ENCODE peak calls at places on chromosomes 12 and 14, in ten cellular contexts. One of them, this sample, is unnamed.

GRCh38 chr14:34258318-34258717 is 203.7 kb downstream of the SPTSSA start:
- DNase-seq in HepG2: no peak
- DNase-seq in pancreas: no peak
- DNase-seq in adrenal gland: no peak
- DNase-seq in transverse colon: no peak
- DNase-seq in heart right ventricle: no peak
- DNase-seq in psoas muscle: no peak
- DNase-seq in CD8-positive, alpha-beta T cell: no peak
- DNase-seq in AG04450: no peak
- DNase-seq in CD8-positive, alpha-beta memory T cell: no peak
- DNase-seq in this sample: no peak

GRCh38 chr12:47820631-47821345 is 1.1 kb upstream of the HDAC7 start:
- DNase-seq in HepG2: peak; percentile 88
- DNase-seq in pancreas: peak; percentile 69
- DNase-seq in adrenal gland: peak; percentile 95
- DNase-seq in transverse colon: peak; percentile 74
- DNase-seq in heart right ventricle: peak; percentile 74
- DNase-seq in psoas muscle: peak; percentile 91
- DNase-seq in CD8-positive, alpha-beta T cell: no peak
- DNase-seq in AG04450: peak; percentile 88
- DNase-seq in CD8-positive, alpha-beta memory T cell: no peak
- DNase-seq in this sample: no peak

GRCh38 chr14:23933108-23933507 is 20.5 kb upstream of the DHRS4 start:
- DNase-seq in HepG2: no peak
- DNase-seq in pancreas: no peak
- DNase-seq in adrenal gland: no peak
- DNase-seq in transverse colon: no peak
- DNase-seq in heart right ventricle: no peak
- DNase-seq in psoas muscle: no peak
- DNase-seq in CD8-positive, alpha-beta T cell: no peak
- DNase-seq in AG04450: no peak
- DNase-seq in CD8-positive, alpha-beta memory T cell: no peak
- DNase-seq in this sample: no peak

GRCh38 chr14:104734051-104734587 is 10.1 kb downstream of the ADSS1 start:
- DNase-seq in HepG2: no peak
- DNase-seq in pancreas: no peak
- DNase-seq in adrenal gland: no peak
- DNase-seq in transverse colon: no peak
- DNase-seq in heart right ventricle: peak; percentile 14
- DNase-seq in psoas muscle: peak; percentile 56
- DNase-seq in CD8-positive, alpha-beta T cell: no peak
- DNase-seq in AG04450: no peak
- DNase-seq in CD8-positive, alpha-beta memory T cell: no peak
- DNase-seq in this sample: no peak

GRCh38 chr14:81004575-81004974 is 49.2 kb downstream of the TSHR start:
- DNase-seq in HepG2: no peak
- DNase-seq in pancreas: no peak
- DNase-seq in adrenal gland: no peak
- DNase-seq in transverse colon: no peak
- DNase-seq in heart right ventricle: no peak
- DNase-seq in psoas muscle: no peak
- DNase-seq in CD8-positive, alpha-beta T cell: no peak
- DNase-seq in AG04450: no peak
- DNase-seq in CD8-positive, alpha-beta memory T cell: no peak
- DNase-seq in this sample: no peak

GRCh38 chr12:28253175-28253641 is 63.0 kb downstream of the CCDC91 start:
- DNase-seq in HepG2: no peak
- DNase-seq in pancreas: no peak
- DNase-seq in adrenal gland: no peak
- DNase-seq in transverse colon: no peak
- DNase-seq in heart right ventricle: no peak
- DNase-seq in psoas muscle: no peak
- DNase-seq in CD8-positive, alpha-beta T cell: no peak
- DNase-seq in AG04450: no peak
- DNase-seq in CD8-positive, alpha-beta memory T cell: no peak
- DNase-seq in this sample: peak; percentile 42

GRCh38 chr12:25089738-25090137 is 105.2 kb downstream of the DNAI7 start:
- DNase-seq in HepG2: no peak
- DNase-seq in pancreas: no peak
- DNase-seq in adrenal gland: no peak
- DNase-seq in transverse colon: no peak
- DNase-seq in heart right ventricle: no peak
- DNase-seq in psoas muscle: no peak
- DNase-seq in CD8-positive, alpha-beta T cell: no peak
- DNase-seq in AG04450: no peak
- DNase-seq in CD8-positive, alpha-beta memory T cell: no peak
- DNase-seq in this sample: no peak

GRCh38 chr12:1978078-1978477 is 26.2 kb downstream of the DCP1B start:
- DNase-seq in HepG2: no peak
- DNase-seq in pancreas: no peak
- DNase-seq in adrenal gland: no peak
- DNase-seq in transverse colon: no peak
- DNase-seq in heart right ventricle: no peak
- DNase-seq in psoas muscle: no peak
- DNase-seq in CD8-positive, alpha-beta T cell: no peak
- DNase-seq in AG04450: no peak
- DNase-seq in CD8-positive, alpha-beta memory T cell: no peak
- DNase-seq in this sample: no peak

GRCh38 chr14:60328588-60328987 is 79.6 kb downstream of the PPM1A start:
- DNase-seq in HepG2: no peak
- DNase-seq in pancreas: no peak
- DNase-seq in adrenal gland: no peak
- DNase-seq in transverse colon: no peak
- DNase-seq in heart right ventricle: no peak
- DNase-seq in psoas muscle: no peak
- DNase-seq in CD8-positive, alpha-beta T cell: no peak
- DNase-seq in AG04450: no peak
- DNase-seq in CD8-positive, alpha-beta memory T cell: no peak
- DNase-seq in this sample: no peak

GRCh38 chr14:60331201-60332045 is 82.4 kb downstream of the PPM1A start:
- DNase-seq in HepG2: peak; percentile 54
- DNase-seq in pancreas: peak; percentile 74
- DNase-seq in adrenal gland: peak; percentile 78
- DNase-seq in transverse colon: peak; percentile 74
- DNase-seq in heart right ventricle: peak; percentile 49
- DNase-seq in psoas muscle: peak; percentile 74
- DNase-seq in CD8-positive, alpha-beta T cell: peak; percentile 84
- DNase-seq in AG04450: no peak
- DNase-seq in CD8-positive, alpha-beta memory T cell: peak; percentile 80
- DNase-seq in this sample: peak; percentile 53

GRCh38 chr14:60324837-60325236 is 75.8 kb downstream of the PPM1A start:
- DNase-seq in HepG2: no peak
- DNase-seq in pancreas: no peak
- DNase-seq in adrenal gland: no peak
- DNase-seq in transverse colon: no peak
- DNase-seq in heart right ventricle: no peak
- DNase-seq in psoas muscle: no peak
- DNase-seq in CD8-positive, alpha-beta T cell: no peak
- DNase-seq in AG04450: no peak
- DNase-seq in CD8-positive, alpha-beta memory T cell: no peak
- DNase-seq in this sample: no peak

GRCh38 chr14:60326274-60326673 is 77.3 kb downstream of the PPM1A start:
- DNase-seq in HepG2: no peak
- DNase-seq in pancreas: no peak
- DNase-seq in adrenal gland: no peak
- DNase-seq in transverse colon: no peak
- DNase-seq in heart right ventricle: no peak
- DNase-seq in psoas muscle: no peak
- DNase-seq in CD8-positive, alpha-beta T cell: no peak
- DNase-seq in AG04450: no peak
- DNase-seq in CD8-positive, alpha-beta memory T cell: no peak
- DNase-seq in this sample: no peak

DNA sequence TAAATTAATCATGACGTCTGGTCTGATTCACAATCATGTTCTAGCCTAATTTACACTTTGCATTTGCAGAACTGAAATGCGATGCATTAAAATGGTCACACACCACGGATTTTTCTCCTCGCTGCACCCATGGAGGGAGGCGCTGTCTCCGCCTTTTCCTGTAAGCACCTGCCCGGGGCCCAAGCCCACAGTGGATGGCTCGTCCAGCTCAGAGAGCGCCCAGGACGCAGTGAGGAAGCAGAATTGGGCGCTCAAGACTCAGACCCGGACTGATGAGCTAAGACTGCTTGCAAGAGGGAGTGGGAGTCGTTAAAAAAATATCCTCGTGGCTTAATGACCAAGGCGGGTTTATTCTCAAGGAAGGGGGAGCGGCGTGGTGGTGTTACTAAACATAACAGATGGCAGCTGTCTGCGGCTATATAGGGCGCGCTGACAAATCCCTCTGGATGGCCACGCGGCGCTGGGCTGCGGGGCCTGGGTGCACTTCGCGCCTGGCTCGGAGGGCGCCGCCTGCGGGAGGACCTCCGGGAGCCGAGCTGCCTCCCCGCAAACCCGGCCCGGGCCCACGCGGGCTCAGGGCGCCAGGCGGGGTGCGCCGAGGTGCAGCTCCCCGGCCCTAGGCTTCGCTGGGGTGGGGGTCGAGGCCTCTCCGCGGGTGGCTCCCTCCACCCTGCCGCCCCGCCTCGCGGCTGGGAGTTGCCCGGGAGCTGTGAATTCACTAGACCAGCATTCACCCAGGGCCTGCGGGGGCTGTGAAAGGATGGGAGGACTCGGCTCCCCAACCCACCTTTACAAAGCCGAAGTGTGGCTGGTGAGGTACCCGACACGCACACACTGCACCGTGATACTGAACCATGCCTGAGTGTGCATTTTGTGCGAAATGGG is 78.7 kb downstream of the PPM1A start:
- DNase-seq in HepG2: no peak
- DNase-seq in pancreas: peak; percentile 69
- DNase-seq in adrenal gland: no peak
- DNase-seq in transverse colon: peak; percentile 60
- DNase-seq in heart right ventricle: peak; percentile 23
- DNase-seq in psoas muscle: peak; percentile 85
- DNase-seq in CD8-positive, alpha-beta T cell: peak; percentile 58
- DNase-seq in AG04450: no peak
- DNase-seq in CD8-positive, alpha-beta memory T cell: peak; percentile 49
- DNase-seq in this sample: peak; percentile 43
- H3K4me3 ChIP-seq in HepG2: no peak overlapping the region
- H3K4me3 ChIP-seq in pancreas: peak overlapping the region; percentile 55
- H3K4me3 ChIP-seq in adrenal gland: no peak overlapping the region
- H3K4me3 ChIP-seq in transverse colon: peak overlapping the region; percentile 22
- H3K4me3 ChIP-seq in heart right ventricle: peak overlapping the region; percentile 3
- H3K4me3 ChIP-seq in psoas muscle: peak overlapping the region; percentile 53
- H3K4me3 ChIP-seq in CD8-positive, alpha-beta T cell: peak overlapping the region; percentile 44
- H3K4me3 ChIP-seq in AG04450: peak overlapping the region; percentile 27
- H3K4me3 ChIP-seq in CD8-positive, alpha-beta memory T cell: peak overlapping the region; percentile 68
- H3K4me3 ChIP-seq in this sample: peak overlapping the region; percentile 50

GRCh38 chr12:75959506-75959905 is 72.1 kb downstream of the PHLDA1 start:
- DNase-seq in HepG2: no peak
- DNase-seq in pancreas: no peak
- DNase-seq in adrenal gland: no peak
- DNase-seq in transverse colon: no peak
- DNase-seq in heart right ventricle: no peak
- DNase-seq in psoas muscle: no peak
- DNase-seq in CD8-positive, alpha-beta T cell: no peak
- DNase-seq in AG04450: no peak
- DNase-seq in CD8-positive, alpha-beta memory T cell: no peak
- DNase-seq in this sample: no peak
- H3K27ac ChIP-seq in HepG2: no peak overlapping the region
- H3K27ac ChIP-seq in pancreas: peak overlapping the region; percentile 75
- H3K27ac ChIP-seq in adrenal gland: no peak overlapping the region
- H3K27ac ChIP-seq in transverse colon: peak overlapping the region; percentile 10
- H3K27ac ChIP-seq in heart right ventricle: no peak overlapping the region
- H3K27ac ChIP-seq in psoas muscle: no peak overlapping the region
- H3K27ac ChIP-seq in CD8-positive, alpha-beta T cell: no peak overlapping the region
- H3K27ac ChIP-seq in AG04450: no peak overlapping the region
- H3K27ac ChIP-seq in CD8-positive, alpha-beta memory T cell: no peak overlapping the region
- H3K27ac ChIP-seq in this sample: no peak overlapping the region

GRCh38 chr12:21697829-21698630 is 40.4 kb upstream of the LDHB start:
- DNase-seq in HepG2: peak; percentile 7
- DNase-seq in pancreas: no peak
- DNase-seq in adrenal gland: no peak
- DNase-seq in transverse colon: no peak
- DNase-seq in heart right ventricle: no peak
- DNase-seq in psoas muscle: no peak
- DNase-seq in CD8-positive, alpha-beta T cell: no peak
- DNase-seq in AG04450: peak; percentile 11
- DNase-seq in CD8-positive, alpha-beta memory T cell: no peak
- DNase-seq in this sample: no peak
- H3K9me3 ChIP-seq in HepG2: no peaks in the 10 kb centered on the region
- H3K9me3 ChIP-seq in pancreas: no peaks in the 10 kb centered on the region
- H3K9me3 ChIP-seq in adrenal gland: no peaks in the 10 kb centered on the region
- H3K9me3 ChIP-seq in transverse colon: no peaks in the 10 kb centered on the region
- H3K9me3 ChIP-seq in heart right ventricle: no peaks in the 10 kb centered on the region
- H3K9me3 ChIP-seq in psoas muscle: no peaks in the 10 kb centered on the region
- H3K9me3 ChIP-seq in CD8-positive, alpha-beta T cell: no peaks in the 10 kb centered on the region
- H3K9me3 ChIP-seq in AG04450: no peaks in the 10 kb centered on the region
- H3K9me3 ChIP-seq in CD8-positive, alpha-beta memory T cell: no peaks in the 10 kb centered on the region
- H3K9me3 ChIP-seq in this sample: no peaks in the 10 kb centered on the region

GRCh38 chr14:64704743-64705405 is 650 bp downstream of the PLEKHG3 start:
- DNase-seq in HepG2: no peak
- DNase-seq in pancreas: peak; percentile 71
- DNase-seq in adrenal gland: no peak
- DNase-seq in transverse colon: peak; percentile 50
- DNase-seq in heart right ventricle: peak; percentile 49
- DNase-seq in psoas muscle: no peak
- DNase-seq in CD8-positive, alpha-beta T cell: no peak
- DNase-seq in AG04450: no peak
- DNase-seq in CD8-positive, alpha-beta memory T cell: no peak
- DNase-seq in this sample: peak; percentile 5

GRCh38 chr14:64701660-64702059 is 2.6 kb upstream of the PLEKHG3 start:
- DNase-seq in HepG2: no peak
- DNase-seq in pancreas: no peak
- DNase-seq in adrenal gland: no peak
- DNase-seq in transverse colon: no peak
- DNase-seq in heart right ventricle: no peak
- DNase-seq in psoas muscle: no peak
- DNase-seq in CD8-positive, alpha-beta T cell: no peak
- DNase-seq in AG04450: no peak
- DNase-seq in CD8-positive, alpha-beta memory T cell: no peak
- DNase-seq in this sample: no peak

GRCh38 chr14:64702493-64703392 is 1.5 kb upstream of the PLEKHG3 start:
- DNase-seq in HepG2: no peak
- DNase-seq in pancreas: peak; percentile 73
- DNase-seq in adrenal gland: no peak
- DNase-seq in transverse colon: peak; percentile 81
- DNase-seq in heart right ventricle: peak; percentile 20
- DNase-seq in psoas muscle: no peak
- DNase-seq in CD8-positive, alpha-beta T cell: no peak
- DNase-seq in AG04450: no peak
- DNase-seq in CD8-positive, alpha-beta memory T cell: no peak
- DNase-seq in this sample: peak; percentile 19

GRCh38 chr14:64704145-64704742 is at the start of gene PLEKHG3:
- DNase-seq in HepG2: peak; percentile 59
- DNase-seq in pancreas: peak; percentile 90
- DNase-seq in adrenal gland: peak; percentile 65
- DNase-seq in transverse colon: peak; percentile 90
- DNase-seq in heart right ventricle: peak; percentile 85
- DNase-seq in psoas muscle: peak; percentile 82
- DNase-seq in CD8-positive, alpha-beta T cell: no peak
- DNase-seq in AG04450: peak; percentile 26
- DNase-seq in CD8-positive, alpha-beta memory T cell: peak; percentile 57
- DNase-seq in this sample: no peak

DNA sequence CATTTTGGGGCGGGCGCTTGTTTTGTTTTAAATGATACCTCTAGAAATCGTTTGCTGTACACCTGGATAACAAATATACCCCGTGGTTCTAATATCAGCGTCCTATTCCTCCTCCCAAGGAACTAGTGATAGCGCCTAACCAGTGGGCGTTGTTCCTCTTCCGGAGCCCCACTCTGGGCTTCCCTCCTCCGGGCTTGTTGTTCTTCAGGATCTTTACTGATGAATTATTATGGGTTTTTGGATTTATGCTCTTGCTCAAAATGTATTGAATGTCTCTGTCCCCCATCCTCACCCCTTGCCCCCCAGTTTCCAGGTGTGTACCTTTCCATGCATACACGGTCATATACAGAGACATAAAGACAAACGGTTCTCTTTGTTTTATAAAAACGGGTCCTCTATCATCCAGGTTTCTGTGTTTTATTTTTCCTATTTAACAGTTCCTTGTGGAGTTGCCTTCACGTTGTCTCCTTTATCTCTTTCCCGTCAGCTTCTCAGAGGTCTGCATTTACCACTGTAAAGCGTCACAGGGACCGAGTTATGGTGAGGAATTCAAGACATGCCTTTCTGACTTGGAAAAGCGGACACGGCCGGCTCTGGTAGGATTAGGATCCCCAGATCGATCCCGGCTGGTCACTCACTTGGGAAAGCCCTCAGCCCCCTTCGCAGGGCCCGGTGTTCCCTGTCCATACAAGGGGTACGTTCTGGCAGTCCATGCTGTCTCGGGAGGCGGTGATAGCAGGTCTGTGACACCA is 655 bp upstream of the PLEKHG3 start:
- DNase-seq in HepG2: no peak
- DNase-seq in pancreas: no peak
- DNase-seq in adrenal gland: no peak
- DNase-seq in transverse colon: no peak
- DNase-seq in heart right ventricle: no peak
- DNase-seq in psoas muscle: no peak
- DNase-seq in CD8-positive, alpha-beta T cell: no peak
- DNase-seq in AG04450: no peak
- DNase-seq in CD8-positive, alpha-beta memory T cell: no peak
- DNase-seq in this sample: no peak
- H3K4me3 ChIP-seq in HepG2: peak overlapping the region; percentile 79
- H3K4me3 ChIP-seq in pancreas: peak overlapping the region; percentile 87
- H3K4me3 ChIP-seq in adrenal gland: no peak overlapping the region
- H3K4me3 ChIP-seq in transverse colon: peak overlapping the region; percentile 98
- H3K4me3 ChIP-seq in heart right ventricle: peak overlapping the region; percentile 84
- H3K4me3 ChIP-seq in psoas muscle: peak overlapping the region; percentile 89
- H3K4me3 ChIP-seq in CD8-positive, alpha-beta T cell: peak overlapping the region; percentile 49
- H3K4me3 ChIP-seq in AG04450: peak overlapping the region; percentile 77
- H3K4me3 ChIP-seq in CD8-positive, alpha-beta memory T cell: peak overlapping the region; percentile 56
- H3K4me3 ChIP-seq in this sample: peak overlapping the region; percentile 64